ENCODE peak calls at places on chromosome 2, in eight cellular contexts. A is fibroblast of the conjunctiva; R is DMS 273 treated with DMSO at 0.1 percent for 48 hours; I is central memory CD4-positive, alpha-beta T cell; C is AG09319; H is BJ; V is GM20000; K is upper lobe of right lung. B is an unnamed sample.

GRCh38 chr2:70751881-70752280 is 16.1 kb downstream of the ADD2 start:
- DNase-seq in A (no peak), R (no peak), I (no peak), C (no peak), H (no peak), V (no peak), K (no peak), B (no peak)

GRCh38 chr2:46999084-46999483 is 83.5 kb upstream of the MCFD2 start:
- DNase-seq in A (no peak), R (no peak), I (no peak), C (no peak), H (no peak), V (no peak), K (no peak), B (no peak)

GRCh38 chr2:164657129-164657528 is 35.8 kb upstream of the GRB14 start:
- DNase-seq in A (no peak), R (no peak), I (no peak), C (peak; percentile 16), H (peak; percentile 41), V (no peak), K (no peak), B (no peak)

GRCh38 chr2:133362061-133362476 is 206.2 kb downstream of the NCKAP5 start:
- DNase-seq in A (peak; percentile 24), R (peak; percentile 20), I (no peak), C (no peak), H (peak; percentile 49), V (no peak), K (no peak), B (no peak)

GRCh38 chr2:229132236-229132635 is 138.9 kb downstream of the PID1 start:
- DNase-seq in A (no peak), R (no peak), I (no peak), C (no peak), H (no peak), V (no peak), K (no peak), B (no peak)

GRCh38 chr2:118672571-118673158 is 174.8 kb downstream of the EN1 start:
- DNase-seq in A (no peak), R (no peak), I (no peak), C (no peak), H (no peak), V (no peak), K (no peak), B (no peak)

GRCh38 chr2:200800458-200800857 is 11.3 kb upstream of the BZW1 start:
- DNase-seq in A (no peak), R (no peak), I (no peak), C (no peak), H (no peak), V (no peak), K (no peak), B (no peak)

GRCh38 chr2:103808814-103809213 is 1045.1 kb upstream of the POU3F3 start:
- DNase-seq in A (no peak), R (no peak), I (no peak), C (no peak), H (no peak), V (no peak), K (no peak), B (no peak)

GRCh38 chr2:185618630-185619029 is 120.0 kb upstream of the FSIP2 start:
- DNase-seq in A (no peak), R (no peak), I (no peak), C (no peak), H (no peak), V (no peak), K (no peak), B (no peak)

GRCh38 chr2:215830313-215830712 is 183.0 kb downstream of the MREG start:
- DNase-seq in A (peak; percentile 90), R (no peak), I (no peak), C (no peak), H (no peak), V (no peak), K (no peak), B (no peak)

GRCh38 chr2:111227716-111228141 is 107.0 kb downstream of the BCL2L11 start:
- DNase-seq in A (peak; percentile 24), R (no peak), I (no peak), C (peak; percentile 24), H (peak; percentile 41), V (no peak), K (no peak), B (no peak)

GRCh38 chr2:239398536-239398935 is 2.3 kb downstream of the HDAC4 start:
- DNase-seq in A (no peak), R (no peak), I (no peak), C (no peak), H (no peak), V (no peak), K (peak; percentile 50), B (peak; percentile 67)

GRCh38 chr2:190875881-190876280 is 4.7 kb upstream of the GLS start:
- DNase-seq in A (no peak), R (no peak), I (peak; percentile 42), C (no peak), H (no peak), V (no peak), K (no peak), B (no peak)

GRCh38 chr2:115678129-115678528 is 1235.7 kb downstream of the DPP10 start:
- DNase-seq in A (no peak), R (no peak), I (no peak), C (no peak), H (no peak), V (no peak), K (peak; percentile 43), B (no peak)

GRCh38 chr2:30105556-30105955 is 41.3 kb upstream of the YPEL5 start:
- DNase-seq in A (no peak), R (no peak), I (no peak), C (no peak), H (no peak), V (no peak), K (no peak), B (no peak)

GRCh38 chr2:121241466-121241865 is 43.5 kb downstream of the TFCP2L1 start:
- DNase-seq in A (no peak), R (no peak), I (no peak), C (no peak), H (no peak), V (no peak), K (peak; percentile 9), B (peak; percentile 14)

GRCh38 chr2:240925576-240926515 is 19.7 kb downstream of the CROCC2 start:
- DNase-seq in A (no peak), R (no peak), I (no peak), C (no peak), H (no peak), V (no peak), K (peak; percentile 63), B (peak; percentile 76)

GRCh38 chr2:84640386-84640785 is 124.1 kb downstream of the DNAH6 start:
- DNase-seq in A (no peak), R (no peak), I (no peak), C (no peak), H (no peak), V (no peak), K (no peak), B (no peak)

GRCh38 chr2:160010361-160011145 is 51.9 kb downstream of the PLA2R1 start:
- DNase-seq in A (peak; percentile 31), R (peak; percentile 4), I (no peak), C (peak; percentile 29), H (no peak), V (no peak), K (no peak), B (no peak)

GRCh38 chr2:158487419-158487818 is 30.7 kb downstream of the PKP4 start:
- DNase-seq in A (peak; percentile 37), R (no peak), I (no peak), C (peak; percentile 38), H (no peak), V (no peak), K (no peak), B (no peak)

GRCh38 chr2:226895579-226895978 is 59.7 kb downstream of the RHBDD1 start:
- DNase-seq in A (no peak), R (no peak), I (no peak), C (no peak), H (no peak), V (no peak), K (no peak), B (no peak)

GRCh38 chr2:191710411-191710900 is 32.5 kb downstream of the NABP1 start:
- DNase-seq in A (peak; percentile 59), R (no peak), I (no peak), C (no peak), H (peak; percentile 35), V (no peak), K (no peak), B (no peak)

GRCh38 chr2:15127251-15127650 is 433.9 kb downstream of the NBAS start:
- DNase-seq in A (no peak), R (no peak), I (no peak), C (no peak), H (no peak), V (no peak), K (no peak), B (no peak)

GRCh38 chr2:218033208-218033589 is 30.4 kb upstream of the TNS1 start:
- DNase-seq in A (no peak), R (no peak), I (no peak), C (no peak), H (no peak), V (peak; percentile 16), K (no peak), B (no peak)

GRCh38 chr2:216670266-216671080 is 24.9 kb downstream of the IGFBP5 start:
- DNase-seq in A (no peak), R (no peak), I (no peak), C (no peak), H (no peak), V (no peak), K (no peak), B (no peak)

GRCh38 chr2:232387451-232388171 is 9.1 kb downstream of the ALPP start:
- DNase-seq in A (no peak), R (no peak), I (no peak), C (no peak), H (no peak), V (no peak), K (peak; percentile 69), B (peak; percentile 58)

GRCh38 chr2:168244318-168244717 is 3.1 kb downstream of the STK39 start:
- DNase-seq in A (no peak), R (peak; percentile 93), I (peak; percentile 40), C (no peak), H (no peak), V (no peak), K (no peak), B (no peak)

GRCh38 chr2:110101280-110101844 is 14.3 kb downstream of the MALL start:
- DNase-seq in A (peak; percentile 98), R (peak; percentile 87), I (no peak), C (peak; percentile 98), H (peak; percentile 98), V (no peak), K (peak; percentile 97), B (peak; percentile 99)

GRCh38 chr2:216992056-216992455 is 132.2 kb upstream of the TNP1 start:
- DNase-seq in A (no peak), R (no peak), I (no peak), C (no peak), H (no peak), V (no peak), K (no peak), B (no peak)

GRCh38 chr2:33086400-33087015 is 139.8 kb downstream of the LTBP1 start:
- DNase-seq in A (no peak), R (peak; percentile 22), I (no peak), C (no peak), H (no peak), V (no peak), K (no peak), B (no peak)

GRCh38 chr2:215548714-215549113 is 112.8 kb upstream of the FN1 start:
- DNase-seq in A (no peak), R (no peak), I (no peak), C (no peak), H (no peak), V (no peak), K (no peak), B (no peak)

GRCh38 chr2:2331905-2332280 is 818 bp upstream of the MYT1L start:
- DNase-seq in A (no peak), R (no peak), I (no peak), C (no peak), H (no peak), V (no peak), K (no peak), B (no peak)

GRCh38 chr2:98895901-98896300 is 40.1 kb downstream of the CRACDL start:
- DNase-seq in A (no peak), R (no peak), I (no peak), C (no peak), H (no peak), V (no peak), K (peak; percentile 60), B (peak; percentile 48)

GRCh38 chr2:200587007-200587616 is 1.3 kb downstream of the AOX1 start:
- DNase-seq in A (no peak), R (no peak), I (no peak), C (no peak), H (no peak), V (no peak), K (no peak), B (no peak)